ENCODE peak calls at places on chromosome 12, in seven cellular contexts. N is mammary epithelial cell, Z is substantia nigra, J is fibroblast of lung, A is epithelial cell of prostate, H is right cardiac atrium, Y is cardiac muscle cell. U is an unnamed sample.

GRCh38 chr12:132173135-132174014 is 29.1 kb downstream of the NOC4L start:
- DNase-seq in N (no peak), Z (no peak), J (no peak), A (no peak), H (no peak), Y (no peak), U (no peak)

GRCh38 chr12:47234576-47235141 is 154.9 kb upstream of the AMIGO2 start:
- DNase-seq in N (no peak), Z (no peak), J (no peak), A (no peak), H (no peak), Y (no peak), U (no peak)

GRCh38 chr12:52018448-52019122 is 11.8 kb downstream of the TAMALIN start:
- DNase-seq in N (no peak), Z (no peak), J (no peak), A (no peak), H (peak), Y (no peak), U (no peak)

GRCh38 chr12:100190013-100190394 is 10.6 kb upstream of the ACTR6 start:
- DNase-seq in N (no peak), Z (no peak), J (no peak), A (no peak), H (peak), Y (no peak), U (no peak)

GRCh38 chr12:59055204-59055839 is 135.0 kb upstream of the LRIG3 start:
- DNase-seq in N (peak), Z (no peak), J (peak), A (peak), H (no peak), Y (peak), U (no peak)

GRCh38 chr12:111715242-111715641 is 29.4 kb downstream of the ACAD10 start:
- DNase-seq in N (no peak), Z (no peak), J (peak), A (no peak), H (peak), Y (no peak), U (no peak)

GRCh38 chr12:105227879-105228278 is 8.1 kb downstream of the APPL2 start:
- DNase-seq in N (no peak), Z (no peak), J (no peak), A (no peak), H (no peak), Y (no peak), U (no peak)

GRCh38 chr12:121796855-121797751 is 3.6 kb upstream of the RHOF start:
- DNase-seq in N (peak), Z (peak), J (peak), A (no peak), H (peak), Y (peak), U (peak)

GRCh38 chr12:102740157-102741032 is 176.6 kb downstream of the PAH start:
- DNase-seq in N (peak), Z (no peak), J (peak), A (no peak), H (no peak), Y (peak), U (no peak)

GRCh38 chr12:113932411-113933196 is 33.5 kb downstream of the RBM19 start:
- DNase-seq in N (no peak), Z (peak), J (peak), A (no peak), H (peak), Y (peak), U (no peak)

GRCh38 chr12:51932218-51933076 is 19.1 kb upstream of the ACVR1B start:
- DNase-seq in N (no peak), Z (no peak), J (no peak), A (no peak), H (no peak), Y (no peak), U (peak)

GRCh38 chr12:109582636-109583035 is 9.0 kb downstream of the MVK start:
- DNase-seq in N (peak), Z (no peak), J (no peak), A (no peak), H (no peak), Y (no peak), U (no peak)

GRCh38 chr12:14066021-14066420 is 84.6 kb upstream of the GRIN2B start:
- DNase-seq in N (peak), Z (no peak), J (no peak), A (peak), H (no peak), Y (no peak), U (no peak)

GRCh38 chr12:3463927-3464326 is 27.1 kb upstream of the PRMT8 start:
- DNase-seq in N (peak), Z (no peak), J (no peak), A (no peak), H (no peak), Y (no peak), U (no peak)

GRCh38 chr12:82359115-82359478 is 768 bp downstream of the METTL25 start:
- DNase-seq in N (no peak), Z (no peak), J (peak), A (no peak), H (peak), Y (peak), U (peak)

GRCh38 chr12:49626169-49626835 is 2.9 kb downstream of the PRPF40B start:
- DNase-seq in N (peak), Z (no peak), J (no peak), A (no peak), H (no peak), Y (no peak), U (no peak)

GRCh38 chr12:116735951-116736599 is 1.8 kb downstream of the SPRING1 start:
- DNase-seq in N (no peak), Z (no peak), J (no peak), A (no peak), H (no peak), Y (no peak), U (no peak)

GRCh38 chr12:8678661-8679111 is 16.1 kb upstream of the MFAP5 start:
- DNase-seq in N (peak), Z (no peak), J (peak), A (peak), H (no peak), Y (no peak), U (no peak)

GRCh38 chr12:71639341-71639760 is 24.3 kb downstream of the ZFC3H1 start:
- DNase-seq in N (peak), Z (no peak), J (no peak), A (no peak), H (no peak), Y (no peak), U (no peak)

GRCh38 chr12:121917950-121918678 is at the start of gene CFAP251:
- DNase-seq in N (no peak), Z (peak), J (peak), A (peak), H (peak), Y (peak), U (peak)

GRCh38 chr12:111180830-111181726 is 187.8 kb downstream of the PHETA1 start:
- DNase-seq in N (no peak), Z (no peak), J (no peak), A (no peak), H (peak), Y (peak), U (no peak)

GRCh38 chr12:76037130-76038105 is 5.8 kb upstream of the PHLDA1 start:
- DNase-seq in N (peak), Z (no peak), J (peak), A (no peak), H (no peak), Y (peak), U (no peak)

GRCh38 chr12:57755454-57756372 is 810 bp downstream of the MARCHF9 start:
- DNase-seq in N (no peak), Z (no peak), J (no peak), A (no peak), H (peak), Y (no peak), U (peak)

GRCh38 chr12:93759512-93760081 is 82.4 kb downstream of the CRADD start:
- DNase-seq in N (no peak), Z (no peak), J (no peak), A (no peak), H (no peak), Y (no peak), U (no peak)

GRCh38 chr12:93758974-93759373 is 81.8 kb downstream of the CRADD start:
- DNase-seq in N (no peak), Z (no peak), J (no peak), A (no peak), H (no peak), Y (no peak), U (no peak)

GRCh38 chr12:93760275-93760875 is 83.2 kb downstream of the CRADD start:
- DNase-seq in N (no peak), Z (no peak), J (no peak), A (no peak), H (no peak), Y (no peak), U (no peak)

GRCh38 chr12:93756295-93756694 is 79.1 kb downstream of the CRADD start:
- DNase-seq in N (no peak), Z (no peak), J (no peak), A (no peak), H (no peak), Y (no peak), U (no peak)

GRCh38 chr12:93757792-93758694 is 80.9 kb downstream of the CRADD start:
- DNase-seq in N (no peak), Z (no peak), J (no peak), A (no peak), H (no peak), Y (no peak), U (no peak)
- H3K27ac ChIP-seq in N (no peak), Z (no peak), J (no peak), A (no peak), H (no peak), Y (no peak), U (no peak)

DNA sequence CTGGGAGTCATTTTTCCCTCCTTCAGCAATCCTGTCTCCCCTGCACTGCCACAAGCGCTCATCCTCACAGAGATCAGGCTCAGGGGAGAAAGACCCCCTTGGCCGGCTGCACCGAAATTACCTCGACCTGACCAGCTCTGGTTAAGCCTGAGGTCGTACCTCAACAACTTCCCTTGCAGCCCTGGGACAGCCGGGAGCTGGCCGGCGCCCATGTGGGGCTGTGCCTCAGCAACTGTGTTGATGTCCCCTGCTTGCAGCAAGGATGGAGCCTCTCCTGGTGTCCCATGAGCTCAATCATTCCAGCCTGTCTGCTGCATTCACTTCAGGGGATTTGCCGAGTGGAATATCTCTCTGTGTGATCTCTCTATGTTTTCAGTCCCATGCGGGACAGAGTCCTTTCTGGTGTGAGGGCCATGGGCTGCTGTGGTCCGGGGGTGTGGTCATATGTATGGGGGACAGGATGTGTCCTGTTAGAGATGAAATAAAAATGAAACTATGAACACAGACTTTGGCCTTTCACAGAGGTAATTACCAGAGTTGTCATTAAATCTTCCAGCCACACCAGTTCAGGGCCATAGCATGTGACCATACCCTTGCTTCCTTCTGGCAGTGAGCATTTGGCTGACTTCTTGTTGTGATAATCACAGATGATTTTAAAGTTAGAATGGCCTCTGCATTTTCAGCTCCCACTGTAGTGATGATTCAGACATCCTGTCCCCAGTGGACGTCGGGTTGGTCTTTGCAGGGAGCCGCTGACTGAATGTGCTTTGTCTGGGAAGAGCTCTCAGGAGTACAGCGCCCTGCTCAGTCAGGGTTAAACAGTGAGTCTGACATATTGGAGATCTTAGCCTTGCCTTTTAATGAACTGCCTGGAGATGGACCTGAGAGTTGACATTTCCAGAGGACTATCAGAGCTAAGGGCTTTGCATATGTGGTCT is 405.9 kb downstream of the AACS start:
- DNase-seq in N (no peak), Z (no peak), J (peak), A (no peak), H (no peak), Y (no peak), U (no peak)
- H3K27ac ChIP-seq in N (no peak), Z (no peak), J (no peak), A (no peak), H (no peak), Y (no peak), U (no peak)

GRCh38 chr12:56143870-56144269 is 8.5 kb upstream of the MYL6B start:
- DNase-seq in N (no peak), Z (no peak), J (no peak), A (no peak), H (peak), Y (no peak), U (no peak)
- H3K27ac ChIP-seq in N (no peak), Z (no peak), J (no peak), A (no peak), H (peak), Y (no peak), U (no peak)

DNA sequence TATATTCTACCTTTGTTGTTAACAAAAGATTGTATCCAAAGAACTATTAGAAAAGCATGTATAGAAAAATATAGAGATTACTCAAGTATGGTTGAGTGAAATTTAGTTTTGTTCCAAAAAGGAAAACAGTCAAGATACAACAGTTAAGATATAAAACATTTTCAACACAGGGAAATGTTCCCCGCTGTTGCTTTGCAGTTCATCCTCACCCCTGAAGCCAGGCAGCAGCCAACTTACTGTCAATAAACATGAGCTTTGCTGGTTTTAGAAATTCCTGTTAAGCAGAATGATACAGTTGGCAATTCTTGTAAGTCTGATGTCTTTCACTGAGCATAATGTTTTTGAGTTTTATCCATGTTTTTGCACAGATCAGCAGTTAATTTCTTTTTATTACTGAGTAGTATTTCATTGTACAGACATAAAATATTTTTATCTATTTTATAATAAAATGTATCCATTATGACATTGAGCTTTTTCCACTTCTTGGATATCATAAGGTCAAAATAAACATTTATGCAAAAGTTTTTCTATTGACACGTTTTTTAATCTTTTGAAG is 1.2 kb upstream of the CLEC2B start:
- DNase-seq in N (no peak), Z (no peak), J (no peak), A (no peak), H (no peak), Y (peak), U (no peak)
- H3K27ac ChIP-seq in N (peak), Z (no peak), J (peak), A (peak), H (peak), Y (no peak), U (no peak)

GRCh38 chr12:53483225-53483978 is 15.9 kb downstream of the MAP3K12 start:
- DNase-seq in N (no peak), Z (no peak), J (no peak), A (no peak), H (no peak), Y (no peak), U (no peak)
- H3K27ac ChIP-seq in N (no peak), Z (no peak), J (no peak), A (peak), H (no peak), Y (peak), U (no peak)

U was measured in pancreas.